ENCODE peak calls at places on chromosomes 11 and 22, in five cellular contexts. H is prostate gland, I is sigmoid colon, L is HCT116, X is H1. N is an unnamed sample.

GRCh38 chr11:29321293-29322132 is 695.3 kb downstream of the KCNA4 start:
- DNase-seq in H (no peak), I (no peak), L (peak; percentile 39), X (no peak), N (no peak)

GRCh38 chr11:3796796-3797328 is 492 bp downstream of the NUP98 start:
- DNase-seq in H (no peak), I (no peak), L (no peak), X (no peak), N (no peak)

GRCh38 chr11:102669664-102670063 is 35.9 kb downstream of the MMP27 start:
- DNase-seq in H (no peak), I (no peak), L (no peak), X (no peak), N (no peak)

GRCh38 chr22:20738394-20739089 is 35.4 kb upstream of the SERPIND1 start:
- DNase-seq in H (no peak), I (no peak), L (no peak), X (no peak), N (no peak)

GRCh38 chr11:68946416-68947090 is 34.2 kb downstream of the MRGPRD start:
- DNase-seq in H (no peak), I (peak; percentile 82), L (no peak), X (no peak), N (no peak)

GRCh38 chr11:61848631-61849030 is 20.5 kb downstream of the FADS2 start:
- DNase-seq in H (no peak), I (no peak), L (no peak), X (no peak), N (no peak)

GRCh38 chr11:117203069-117203407 is 3.9 kb downstream of the TAGLN start:
- DNase-seq in H (no peak), I (no peak), L (no peak), X (no peak), N (no peak)

GRCh38 chr11:33941637-33942160 is 49.8 kb upstream of the LMO2 start:
- DNase-seq in H (no peak), I (no peak), L (peak; percentile 18), X (no peak), N (no peak)

GRCh38 chr22:28761449-28761755 is 11.1 kb upstream of the CCDC117 start:
- DNase-seq in H (no peak), I (no peak), L (no peak), X (no peak), N (no peak)

GRCh38 chr11:116420770-116421528 is 351.8 kb downstream of the BUD13 start:
- DNase-seq in H (no peak), I (peak; percentile 50), L (peak; percentile 10), X (no peak), N (no peak)

GRCh38 chr11:135074397-135074998 is 662.5 kb upstream of the B3GAT1 start:
- DNase-seq in H (no peak), I (no peak), L (no peak), X (no peak), N (no peak)

GRCh38 chr11:14366936-14367335 is 8.0 kb upstream of the RRAS2 start:
- DNase-seq in H (no peak), I (no peak), L (no peak), X (no peak), N (no peak)

GRCh38 chr22:21629262-21630149 is at the start of gene YDJC:
- DNase-seq in H (peak; percentile 93), I (peak; percentile 94), L (peak; percentile 87), X (peak; percentile 96), N (no peak)

GRCh38 chr11:76640540-76640939 is 30.0 kb downstream of the LRRC32 start:
- DNase-seq in H (no peak), I (peak; percentile 26), L (no peak), X (no peak), N (no peak)

GRCh38 chr11:455566-456147 is 5.6 kb downstream of the PTDSS2 start:
- DNase-seq in H (no peak), I (no peak), L (no peak), X (no peak), N (no peak)

GRCh38 chr11:57648791-57649735 is 649 bp downstream of the YPEL4 start:
- DNase-seq in H (no peak), I (peak; percentile 67), L (no peak), X (peak; percentile 76), N (no peak)

GRCh38 chr22:45318558-45319318 is 9.0 kb downstream of the FAM118A start:
- DNase-seq in H (no peak), I (no peak), L (no peak), X (no peak), N (no peak)

GRCh38 chr11:35523861-35524260 is 1.6 kb downstream of the PAMR1 start:
- DNase-seq in H (no peak), I (no peak), L (no peak), X (no peak), N (no peak)

GRCh38 chr22:42769574-42770447 is 49.1 kb upstream of the A4GALT start:
- DNase-seq in H (peak; percentile 61), I (peak; percentile 85), L (no peak), X (no peak), N (no peak)

GRCh38 chr11:17778352-17778751 is 43.8 kb downstream of the KCNC1 start:
- DNase-seq in H (no peak), I (peak; percentile 46), L (no peak), X (no peak), N (no peak)

GRCh38 chr11:8301622-8302021 is 37.9 kb upstream of the LMO1 start:
- DNase-seq in H (no peak), I (peak; percentile 24), L (no peak), X (no peak), N (no peak)

GRCh38 chr11:1310772-1311468 is 1.5 kb upstream of the TOLLIP start:
- DNase-seq in H (no peak), I (no peak), L (no peak), X (peak; percentile 46), N (peak; percentile 81)

DNA sequence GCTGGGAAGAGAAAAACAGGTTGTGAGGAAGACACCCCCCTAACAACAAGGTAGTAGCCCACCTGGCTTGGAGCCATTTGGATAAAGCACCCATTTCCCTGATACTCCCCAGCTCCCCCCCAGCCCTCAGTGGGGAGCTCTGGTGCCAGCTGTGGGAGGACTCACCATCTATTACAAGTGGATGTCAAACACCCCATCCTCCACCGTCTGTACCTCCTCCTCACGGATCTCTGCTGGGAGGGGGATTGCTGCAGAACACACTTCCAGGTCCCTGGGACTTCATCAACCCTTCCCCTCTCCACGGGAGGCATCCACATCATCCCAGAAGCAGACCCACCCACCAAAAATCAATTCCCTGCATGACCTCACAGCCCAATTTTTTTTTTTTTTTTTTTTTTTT is 4.1 kb upstream of the NRXN2 start:
- DNase-seq in H (no peak), I (peak; percentile 52), L (no peak), X (no peak), N (no peak)
- TF ChIP-seq POLR2AphosphoS5 in H (no peak), I (no peak), L (no peak), X (no peak), N (no peak)

DNA sequence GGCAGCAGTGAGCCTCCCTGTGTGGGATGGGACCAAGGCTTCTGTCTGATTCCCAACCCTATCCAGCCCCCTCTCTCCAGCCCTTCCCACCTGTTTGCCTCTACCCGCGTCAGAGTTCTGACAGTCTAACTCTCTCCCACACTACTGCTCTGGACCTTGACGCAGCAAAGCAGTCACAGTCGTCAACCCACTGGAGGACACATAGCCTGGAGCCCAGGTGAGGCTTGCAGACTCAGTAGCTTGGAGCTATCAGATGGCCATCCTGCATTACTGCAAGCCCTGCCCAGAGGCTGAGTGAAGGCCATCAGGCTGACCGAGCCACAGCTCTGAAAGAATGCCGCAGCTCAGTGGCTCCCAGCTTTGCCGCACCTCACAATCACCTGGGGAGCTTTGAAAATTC is 3.7 kb downstream of the OAF start:
- DNase-seq in H (no peak), I (no peak), L (no peak), X (no peak), N (no peak)
- TF ChIP-seq POLR2A in H (no peak), I (no peak), L (no peak), X (no peak), N (no peak)

DNA sequence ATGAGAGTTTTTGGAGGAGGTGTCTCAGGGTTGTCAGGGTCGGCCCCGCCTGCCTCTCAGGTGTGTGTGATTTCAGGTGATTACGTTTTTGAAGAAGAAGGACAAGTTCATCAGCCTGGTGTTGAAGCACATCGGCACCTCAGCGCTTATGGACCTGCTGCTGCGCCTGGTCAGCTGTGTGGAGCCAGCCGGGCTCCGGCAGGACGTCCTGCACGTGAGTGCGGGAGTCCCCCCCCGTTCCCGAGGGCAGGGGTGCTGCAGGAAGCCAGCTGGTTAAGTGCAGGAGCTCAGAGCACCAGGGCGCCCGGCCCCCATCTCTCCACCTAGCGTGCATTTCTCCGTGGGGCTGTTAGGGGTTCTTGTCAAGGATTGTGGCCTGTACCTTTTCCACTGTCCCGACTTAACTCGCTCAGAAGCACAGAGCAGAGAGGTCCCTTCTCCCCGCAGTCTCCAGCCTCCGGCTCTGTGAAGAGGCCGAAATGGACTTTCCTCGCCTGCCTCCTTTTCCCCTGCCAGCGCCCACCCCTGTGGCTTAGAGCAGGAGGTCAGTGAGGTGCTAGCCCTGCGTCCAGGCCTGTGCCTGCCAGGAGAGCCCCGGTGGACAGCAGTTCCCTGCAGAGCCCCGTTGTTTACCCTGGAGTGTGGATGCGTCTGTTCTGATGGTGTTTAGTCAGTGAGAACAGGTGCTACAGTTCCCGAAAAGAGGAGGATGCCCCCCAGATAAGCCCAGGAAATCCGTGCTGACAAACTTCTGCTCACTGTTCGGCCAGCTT is 60.2 kb downstream of the SBF1 start:
- DNase-seq in H (no peak), I (no peak), L (no peak), X (no peak), N (peak; percentile 84)
- H3K36me3 ChIP-seq in H (peaks cover 40% of the 10 kb centered on the region), I (peaks cover 53% of the 10 kb centered on the region), L (peaks cover 33% of the 10 kb centered on the region), X (peaks cover 49% of the 10 kb centered on the region), N (peaks cover 59% of the 10 kb centered on the region)

GRCh38 chr11:125623064-125623463 is 1.9 kb upstream of the CHEK1 start:
- DNase-seq in H (no peak), I (no peak), L (no peak), X (no peak), N (no peak)
- TF ChIP-seq POLR2AphosphoS5 in H (no peak), I (no peak), L (peak; percentile 9), X (no peak), N (no peak)

GRCh38 chr22:47848384-47848920 is 1086.0 kb downstream of the TBC1D22A start:
- DNase-seq in H (no peak), I (no peak), L (no peak), X (no peak), N (peak; percentile 78)
- TF ChIP-seq POLR2A in H (no peak), I (no peak), L (no peak), X (no peak), N (no peak)

GRCh38 chr11:119306373-119306890 is 10.5 kb downstream of the MCAM start:
- DNase-seq in H (no peak), I (no peak), L (no peak), X (no peak), N (no peak)

GRCh38 chr11:119307219-119307618 is 9.7 kb downstream of the MCAM start:
- DNase-seq in H (no peak), I (no peak), L (no peak), X (no peak), N (no peak)

GRCh38 chr11:119303227-119303718 is 13.7 kb downstream of the MCAM start:
- DNase-seq in H (no peak), I (no peak), L (no peak), X (no peak), N (no peak)

GRCh38 chr11:119307974-119308373 is 9.0 kb downstream of the MCAM start:
- DNase-seq in H (no peak), I (no peak), L (no peak), X (no peak), N (no peak)

GRCh38 chr11:119305556-119306372 is 11.2 kb downstream of the MCAM start:
- DNase-seq in H (no peak), I (no peak), L (no peak), X (no peak), N (no peak)
- H3K36me3 ChIP-seq in H (no peaks in the 10 kb centered on the region), I (peaks cover 33% of the 10 kb centered on the region), L (peaks cover 12% of the 10 kb centered on the region), X (peaks cover 53% of the 10 kb centered on the region), N (peaks cover 27% of the 10 kb centered on the region)

GRCh38 chr11:64334764-64335741 is 5.0 kb upstream of the CCDC88B start:
- DNase-seq in H (no peak), I (no peak), L (peak; percentile 96), X (no peak), N (no peak)
- TF ChIP-seq POLR2AphosphoS5 in H (peak; percentile 10), I (no peak), L (peak; percentile 72), X (no peak), N (peak; percentile 62)

N was measured in vagina.